ENCODE peak calls at places on chromosomes 4 and X, in five cellular contexts. One of them, this sample, is unnamed.

GRCh38 chr4:22667332-22667731 is 25.4 kb upstream of the GBA3 start:
- DNase-seq in tibial nerve: no peak
- DNase-seq in stomach: no peak
- DNase-seq in ovary: no peak
- DNase-seq in uterus: no peak
- DNase-seq in this sample: no peak

GRCh38 chr4:8438743-8439142 is 1.8 kb downstream of the ACOX3 start:
- DNase-seq in tibial nerve: no peak
- DNase-seq in stomach: no peak
- DNase-seq in ovary: peak; percentile 50
- DNase-seq in uterus: no peak
- DNase-seq in this sample: peak; percentile 58

GRCh38 chr4:154626793-154627484 is 14.5 kb upstream of the FGG start:
- DNase-seq in tibial nerve: peak; percentile 7
- DNase-seq in stomach: peak; percentile 65
- DNase-seq in ovary: peak; percentile 33
- DNase-seq in uterus: peak; percentile 28
- DNase-seq in this sample: peak; percentile 82

GRCh38 chr4:52546449-52546848 is 112.7 kb downstream of the USP46 start:
- DNase-seq in tibial nerve: no peak
- DNase-seq in stomach: no peak
- DNase-seq in ovary: no peak
- DNase-seq in uterus: no peak
- DNase-seq in this sample: peak; percentile 36

GRCh38 chr4:111954546-111954945 is 190.7 kb upstream of the FAM241A start:
- DNase-seq in tibial nerve: no peak
- DNase-seq in stomach: no peak
- DNase-seq in ovary: no peak
- DNase-seq in uterus: no peak
- DNase-seq in this sample: no peak

GRCh38 chr4:26029512-26030131 is 115.6 kb downstream of the SMIM20 start:
- DNase-seq in tibial nerve: no peak
- DNase-seq in stomach: no peak
- DNase-seq in ovary: no peak
- DNase-seq in uterus: no peak
- DNase-seq in this sample: no peak

GRCh38 chrX:373641-374471 is 12.9 kb downstream of the PPP2R3B start:
- DNase-seq in tibial nerve: no peak
- DNase-seq in stomach: no peak
- DNase-seq in ovary: no peak
- DNase-seq in uterus: no peak
- DNase-seq in this sample: peak; percentile 36

GRCh38 chr4:81165853-81166430 is 49.1 kb downstream of the PRKG2 start:
- DNase-seq in tibial nerve: no peak
- DNase-seq in stomach: no peak
- DNase-seq in ovary: no peak
- DNase-seq in uterus: no peak
- DNase-seq in this sample: no peak

GRCh38 chr4:64495948-64496347 is 86.7 kb upstream of the TECRL start:
- DNase-seq in tibial nerve: no peak
- DNase-seq in stomach: no peak
- DNase-seq in ovary: no peak
- DNase-seq in uterus: no peak
- DNase-seq in this sample: no peak

GRCh38 chr4:84647307-84647884 is 64.5 kb downstream of the CDS1 start:
- DNase-seq in tibial nerve: no peak
- DNase-seq in stomach: no peak
- DNase-seq in ovary: peak; percentile 50
- DNase-seq in uterus: no peak
- DNase-seq in this sample: no peak

GRCh38 chr4:123807866-123808265 is 411.3 kb downstream of the SPRY1 start:
- DNase-seq in tibial nerve: no peak
- DNase-seq in stomach: no peak
- DNase-seq in ovary: no peak
- DNase-seq in uterus: no peak
- DNase-seq in this sample: no peak

GRCh38 chr4:76007089-76007559 is at the start of gene CXCL9:
- DNase-seq in tibial nerve: no peak
- DNase-seq in stomach: no peak
- DNase-seq in ovary: no peak
- DNase-seq in uterus: no peak
- DNase-seq in this sample: no peak

GRCh38 chr4:127131527-127131926 is 501.2 kb upstream of the INTU start:
- DNase-seq in tibial nerve: no peak
- DNase-seq in stomach: no peak
- DNase-seq in ovary: no peak
- DNase-seq in uterus: no peak
- DNase-seq in this sample: no peak

GRCh38 chrX:153469811-153470410 is 465 bp downstream of the HAUS7 start:
- DNase-seq in tibial nerve: no peak
- DNase-seq in stomach: no peak
- DNase-seq in ovary: no peak
- DNase-seq in uterus: no peak
- DNase-seq in this sample: peak; percentile 22

GRCh38 chrX:15292861-15293260 is 22.6 kb downstream of the ASB11 start:
- DNase-seq in tibial nerve: no peak
- DNase-seq in stomach: no peak
- DNase-seq in ovary: no peak
- DNase-seq in uterus: no peak
- DNase-seq in this sample: no peak

GRCh38 chrX:102624105-102624504 is 24.8 kb downstream of the ARMCX5 start:
- DNase-seq in tibial nerve: no peak
- DNase-seq in stomach: no peak
- DNase-seq in ovary: no peak
- DNase-seq in uterus: no peak
- DNase-seq in this sample: no peak

GRCh38 chr4:18198653-18199052 is 177.1 kb upstream of the LCORL start:
- DNase-seq in tibial nerve: no peak
- DNase-seq in stomach: no peak
- DNase-seq in ovary: no peak
- DNase-seq in uterus: no peak
- DNase-seq in this sample: no peak

GRCh38 chr4:78581626-78582025 is 30.1 kb downstream of the ANXA3 start:
- DNase-seq in tibial nerve: no peak
- DNase-seq in stomach: no peak
- DNase-seq in ovary: no peak
- DNase-seq in uterus: no peak
- DNase-seq in this sample: no peak

GRCh38 chr4:102705391-102705935 is 55.3 kb downstream of the MANBA start:
- DNase-seq in tibial nerve: no peak
- DNase-seq in stomach: no peak
- DNase-seq in ovary: no peak
- DNase-seq in uterus: no peak
- DNase-seq in this sample: no peak

GRCh38 chr4:140019619-140020367 is 134.2 kb downstream of the MAML3 start:
- DNase-seq in tibial nerve: no peak
- DNase-seq in stomach: no peak
- DNase-seq in ovary: no peak
- DNase-seq in uterus: no peak
- DNase-seq in this sample: no peak

GRCh38 chr4:140025470-140025869 is 128.5 kb downstream of the MAML3 start:
- DNase-seq in tibial nerve: no peak
- DNase-seq in stomach: no peak
- DNase-seq in ovary: no peak
- DNase-seq in uterus: no peak
- DNase-seq in this sample: no peak

GRCh38 chr4:140018931-140019618 is 134.9 kb downstream of the MAML3 start:
- DNase-seq in tibial nerve: no peak
- DNase-seq in stomach: no peak
- DNase-seq in ovary: no peak
- DNase-seq in uterus: no peak
- DNase-seq in this sample: no peak

GRCh38 chr4:140020457-140021361 is 133.3 kb downstream of the MAML3 start:
- DNase-seq in tibial nerve: no peak
- DNase-seq in stomach: no peak
- DNase-seq in ovary: no peak
- DNase-seq in uterus: no peak
- DNase-seq in this sample: no peak
- TF ChIP-seq POLR2A in tibial nerve: no peak
- TF ChIP-seq POLR2A in stomach: no peak
- TF ChIP-seq POLR2A in ovary: no peak
- TF ChIP-seq POLR2A in uterus: no peak
- TF ChIP-seq POLR2A in this sample: no peak

GRCh38 chrX:72532371-72532770 is 40.3 kb downstream of the HDAC8 start:
- DNase-seq in tibial nerve: no peak
- DNase-seq in stomach: no peak
- DNase-seq in ovary: no peak
- DNase-seq in uterus: no peak
- DNase-seq in this sample: no peak
- H3K27ac ChIP-seq in tibial nerve: no peak overlapping the region
- H3K27ac ChIP-seq in stomach: no peak overlapping the region
- H3K27ac ChIP-seq in ovary: no peak overlapping the region
- H3K27ac ChIP-seq in uterus: no peak overlapping the region
- H3K27ac ChIP-seq in this sample: no peak overlapping the region

DNA sequence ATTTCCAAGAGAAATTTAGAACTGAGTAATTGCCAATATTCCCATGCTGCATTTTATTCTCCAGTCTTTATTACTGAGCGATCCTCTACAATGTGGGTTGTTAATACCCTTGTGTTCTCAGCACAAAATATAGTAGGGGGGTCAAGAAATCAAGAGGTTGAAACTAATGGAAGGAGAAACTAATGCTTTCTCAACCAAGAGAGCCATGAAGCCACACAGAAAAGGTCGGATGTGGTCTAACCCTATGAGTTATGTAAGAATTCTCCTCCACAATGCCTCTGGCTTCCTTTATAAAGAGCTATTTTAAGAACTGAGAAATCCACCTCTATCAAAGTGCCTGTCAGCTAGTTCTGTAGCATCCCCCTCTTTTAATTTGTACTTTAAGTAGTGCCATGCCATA is 268.5 kb downstream of the CHIC1 start:
- DNase-seq in tibial nerve: no peak
- DNase-seq in stomach: no peak
- DNase-seq in ovary: no peak
- DNase-seq in uterus: no peak
- DNase-seq in this sample: no peak
- H3K4me3 ChIP-seq in tibial nerve: no peak overlapping the region
- H3K4me3 ChIP-seq in stomach: no peak overlapping the region
- H3K4me3 ChIP-seq in ovary: no peak overlapping the region
- H3K4me3 ChIP-seq in uterus: no peak overlapping the region
- H3K4me3 ChIP-seq in this sample: no peak overlapping the region

GRCh38 chrX:69670001-69670555 is 54.2 kb downstream of the EDA start:
- DNase-seq in tibial nerve: no peak
- DNase-seq in stomach: no peak
- DNase-seq in ovary: no peak
- DNase-seq in uterus: no peak
- DNase-seq in this sample: no peak
- TF ChIP-seq POLR2A in tibial nerve: no peak
- TF ChIP-seq POLR2A in stomach: no peak
- TF ChIP-seq POLR2A in ovary: no peak
- TF ChIP-seq POLR2A in uterus: no peak
- TF ChIP-seq POLR2A in this sample: no peak

GRCh38 chrX:94612140-94612539 is 938.1 kb downstream of the FAM133A start:
- DNase-seq in tibial nerve: no peak
- DNase-seq in stomach: no peak
- DNase-seq in ovary: no peak
- DNase-seq in uterus: no peak
- DNase-seq in this sample: no peak
- H3K27ac ChIP-seq in tibial nerve: no peak overlapping the region
- H3K27ac ChIP-seq in stomach: no peak overlapping the region
- H3K27ac ChIP-seq in ovary: no peak overlapping the region
- H3K27ac ChIP-seq in uterus: no peak overlapping the region
- H3K27ac ChIP-seq in this sample: no peak overlapping the region

DNA sequence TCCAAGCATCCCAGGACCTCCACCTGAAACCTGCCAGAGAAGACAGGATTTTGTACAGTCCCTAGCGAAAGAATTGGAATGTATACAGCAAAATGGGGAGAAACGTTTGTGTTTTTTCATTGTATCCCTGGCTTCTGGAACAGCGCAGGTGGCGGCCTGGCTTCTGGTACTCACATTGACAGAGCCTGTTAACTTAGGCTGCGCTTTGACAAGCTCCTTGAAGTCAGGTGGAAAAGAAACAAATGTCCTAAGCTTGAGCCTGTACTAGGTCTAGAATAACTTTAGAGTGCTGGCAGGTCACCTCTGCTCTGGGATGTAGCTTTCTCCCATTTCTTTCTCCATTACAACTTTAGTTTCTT is 343.7 kb upstream of the KLF3 start:
- DNase-seq in tibial nerve: no peak
- DNase-seq in stomach: no peak
- DNase-seq in ovary: no peak
- DNase-seq in uterus: no peak
- DNase-seq in this sample: no peak
- H3K4me3 ChIP-seq in tibial nerve: no peak overlapping the region
- H3K4me3 ChIP-seq in stomach: no peak overlapping the region
- H3K4me3 ChIP-seq in ovary: no peak overlapping the region
- H3K4me3 ChIP-seq in uterus: no peak overlapping the region
- H3K4me3 ChIP-seq in this sample: no peak overlapping the region

GRCh38 chr4:41029098-41029497 is 185.2 kb downstream of the APBB2 start:
- DNase-seq in tibial nerve: no peak
- DNase-seq in stomach: no peak
- DNase-seq in ovary: no peak
- DNase-seq in uterus: no peak
- DNase-seq in this sample: no peak
- TF ChIP-seq POLR2A in tibial nerve: no peak
- TF ChIP-seq POLR2A in stomach: no peak
- TF ChIP-seq POLR2A in ovary: no peak
- TF ChIP-seq POLR2A in uterus: no peak
- TF ChIP-seq POLR2A in this sample: no peak

This sample was measured in testis.